ENCODE peak calls at places on chromosomes 1 and 21, in seven cellular contexts. V, W, P, S, B, R and O are unnamed samples.
A peak's percentile ranks its signal among the peaks of the same experiment; 100 is the strongest.

GRCh38 chr1:153465728-153466625 is 5.5 kb upstream of the S100A7 start:
- DNase-seq in V (peak; percentile 46), W (no peak), P (peak; percentile 62), S (peak; percentile 41), B (peak; percentile 59), R (peak; percentile 85), O (peak; percentile 21)

GRCh38 chr1:20616468-20617156 is 16.6 kb upstream of the PINK1 start:
- DNase-seq in V (no peak), W (no peak), P (peak; percentile 51), S (no peak), B (no peak), R (no peak), O (no peak)

GRCh38 chr1:18901952-18902522 is 318 bp downstream of the ALDH4A1 start:
- DNase-seq in V (no peak), W (no peak), P (peak; percentile 45), S (peak; percentile 42), B (no peak), R (peak; percentile 35), O (no peak)

GRCh38 chr1:172954476-172955150 is 96.1 kb downstream of the TNFSF18 start:
- DNase-seq in V (peak; percentile 27), W (no peak), P (no peak), S (no peak), B (no peak), R (no peak), O (no peak)

GRCh38 chr21:34630536-34631143 is 15.7 kb upstream of the RCAN1 start:
- DNase-seq in V (peak; percentile 64), W (no peak), P (no peak), S (peak; percentile 44), B (peak; percentile 38), R (peak; percentile 70), O (no peak)

GRCh38 chr1:64745181-64745985 is 508 bp downstream of the RAVER2 start:
- DNase-seq in V (peak; percentile 51), W (no peak), P (peak; percentile 14), S (peak; percentile 69), B (peak; percentile 28), R (peak; percentile 49), O (peak; percentile 33)

GRCh38 chr1:154348429-154349076 is 23.2 kb downstream of the ATP8B2 start:
- DNase-seq in V (no peak), W (no peak), P (no peak), S (peak; percentile 31), B (no peak), R (no peak), O (no peak)

GRCh38 chr1:221794079-221794670 is 52.3 kb upstream of the DUSP10 start:
- DNase-seq in V (peak; percentile 47), W (no peak), P (no peak), S (no peak), B (no peak), R (no peak), O (no peak)

GRCh38 chr1:28147264-28148094 is 29.0 kb downstream of the PTAFR start:
- DNase-seq in V (no peak), W (no peak), P (no peak), S (no peak), B (no peak), R (peak; percentile 64), O (no peak)

GRCh38 chr1:154989195-154989860 is 4.1 kb upstream of the LENEP start:
- DNase-seq in V (no peak), W (no peak), P (no peak), S (no peak), B (no peak), R (no peak), O (no peak)

GRCh38 chr21:39867198-39867650 is at the start of gene PCP4:
- DNase-seq in V (peak; percentile 60), W (no peak), P (peak; percentile 31), S (peak; percentile 30), B (peak; percentile 67), R (peak; percentile 96), O (peak; percentile 36)

GRCh38 chr1:155527672-155528071 is 34.9 kb downstream of the ASH1L start:
- DNase-seq in V (peak; percentile 19), W (no peak), P (no peak), S (no peak), B (no peak), R (no peak), O (no peak)

GRCh38 chr1:150798509-150798908 is 9.6 kb downstream of the CTSK start:
- DNase-seq in V (no peak), W (no peak), P (no peak), S (no peak), B (no peak), R (peak; percentile 29), O (no peak)

GRCh38 chr1:157968951-157969350 is 24.5 kb upstream of the KIRREL1 start:
- DNase-seq in V (peak; percentile 97), W (no peak), P (peak; percentile 21), S (no peak), B (no peak), R (no peak), O (no peak)

GRCh38 chr1:174788981-174789380 is 210.8 kb upstream of the CACYBP start:
- DNase-seq in V (peak; percentile 85), W (no peak), P (no peak), S (no peak), B (no peak), R (no peak), O (no peak)

GRCh38 chr1:222233441-222234180 is 314.3 kb downstream of the HHIPL2 start:
- DNase-seq in V (no peak), W (no peak), P (no peak), S (no peak), B (no peak), R (no peak), O (no peak)

GRCh38 chr1:23804183-23804582 is 3.6 kb upstream of the GALE start:
- DNase-seq in V (no peak), W (no peak), P (no peak), S (no peak), B (no peak), R (peak; percentile 27), O (no peak)

GRCh38 chr1:17212487-17213121 is 7.7 kb downstream of the PADI1 start:
- DNase-seq in V (peak; percentile 71), W (no peak), P (peak; percentile 26), S (peak; percentile 82), B (no peak), R (peak; percentile 39), O (peak; percentile 87)

GRCh38 chr1:164886101-164886500 is 327.1 kb downstream of the PBX1 start:
- DNase-seq in V (peak; percentile 53), W (no peak), P (no peak), S (no peak), B (no peak), R (no peak), O (no peak)

GRCh38 chr1:30760596-30761311 is 3.2 kb upstream of the LAPTM5 start:
- DNase-seq in V (no peak), W (no peak), P (no peak), S (peak; percentile 66), B (no peak), R (no peak), O (peak; percentile 85)
- H3K4me3 ChIP-seq in V (no peak overlapping the region), W (no peak overlapping the region), P (no peak overlapping the region), S (no peak overlapping the region), B (no peak overlapping the region), R (no peak overlapping the region), O (peak overlapping the region; percentile 42)

GRCh38 chr1:160414836-160415235 is 14.5 kb downstream of the VANGL2 start:
- DNase-seq in V (peak; percentile 95), W (no peak), P (no peak), S (no peak), B (no peak), R (no peak), O (no peak)
- H3K4me3 ChIP-seq in V (peak overlapping the region; percentile 12), W (no peak overlapping the region), P (no peak overlapping the region), S (no peak overlapping the region), B (no peak overlapping the region), R (no peak overlapping the region), O (no peak overlapping the region)

GRCh38 chr1:205545001-205545919 is 40.8 kb downstream of the CDK18 start:
- DNase-seq in V (no peak), W (no peak), P (no peak), S (no peak), B (no peak), R (no peak), O (no peak)

GRCh38 chr1:205545991-205546390 is 41.5 kb downstream of the CDK18 start:
- DNase-seq in V (no peak), W (no peak), P (no peak), S (no peak), B (no peak), R (no peak), O (no peak)

GRCh38 chr1:205542367-205542766 is 37.9 kb downstream of the CDK18 start:
- DNase-seq in V (no peak), W (no peak), P (no peak), S (no peak), B (no peak), R (no peak), O (no peak)

GRCh38 chr1:205541161-205541886 is 36.9 kb downstream of the CDK18 start:
- DNase-seq in V (no peak), W (no peak), P (no peak), S (no peak), B (no peak), R (no peak), O (no peak)

DNA sequence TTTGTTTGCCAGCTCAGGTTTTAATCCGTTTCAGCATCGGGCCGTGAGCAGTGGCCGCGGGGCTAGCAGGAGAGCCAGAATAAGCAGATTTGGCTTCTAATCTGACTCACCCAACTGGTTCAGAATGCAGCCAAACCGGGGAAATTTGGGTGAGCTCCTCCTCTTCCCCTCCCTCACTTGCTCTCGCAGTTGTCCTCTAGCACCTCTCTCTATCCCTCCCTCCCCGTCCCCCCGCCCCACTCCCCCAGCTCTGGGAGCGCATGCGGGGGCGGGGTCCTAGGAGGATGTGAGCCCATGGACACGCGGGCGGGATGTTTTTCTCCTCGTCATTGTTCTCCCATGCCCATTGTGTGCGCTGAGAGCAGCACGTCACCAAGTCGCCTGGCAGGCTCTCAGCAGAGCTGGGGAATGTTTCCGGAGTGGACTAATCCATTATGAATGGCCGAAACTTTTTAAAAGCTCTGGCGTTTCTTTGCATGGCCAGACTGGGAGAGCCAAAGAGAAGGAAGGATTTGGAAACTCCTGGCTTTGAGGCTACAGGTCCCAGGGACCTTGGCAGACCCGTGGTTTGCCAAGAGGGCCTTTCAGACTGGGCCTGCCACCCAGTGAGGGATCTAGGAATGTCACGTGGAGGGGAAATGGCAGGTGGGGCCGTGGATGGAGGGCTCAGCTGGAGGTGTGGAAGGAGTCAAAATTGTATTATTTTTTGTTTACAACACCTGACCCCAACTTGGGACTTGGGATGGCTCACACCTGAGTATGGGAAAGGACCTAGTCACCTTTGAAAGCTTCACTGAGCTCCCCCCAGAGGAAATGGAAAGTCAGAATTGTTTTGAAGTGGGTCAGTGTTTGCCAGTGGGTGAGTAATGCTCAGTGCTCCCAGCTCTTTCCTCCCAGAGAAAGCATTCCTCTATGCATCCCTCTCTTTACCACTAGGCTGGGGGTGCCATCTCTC is 39.2 kb downstream of the CDK18 start:
- DNase-seq in V (peak; percentile 89), W (peak; percentile 76), P (peak; percentile 76), S (no peak), B (peak; percentile 52), R (peak; percentile 95), O (no peak)
- H3K4me3 ChIP-seq in V (no peak overlapping the region), W (peak overlapping the region; percentile 67), P (peak overlapping the region; percentile 5), S (no peak overlapping the region), B (no peak overlapping the region), R (peak overlapping the region; percentile 53), O (no peak overlapping the region)

DNA sequence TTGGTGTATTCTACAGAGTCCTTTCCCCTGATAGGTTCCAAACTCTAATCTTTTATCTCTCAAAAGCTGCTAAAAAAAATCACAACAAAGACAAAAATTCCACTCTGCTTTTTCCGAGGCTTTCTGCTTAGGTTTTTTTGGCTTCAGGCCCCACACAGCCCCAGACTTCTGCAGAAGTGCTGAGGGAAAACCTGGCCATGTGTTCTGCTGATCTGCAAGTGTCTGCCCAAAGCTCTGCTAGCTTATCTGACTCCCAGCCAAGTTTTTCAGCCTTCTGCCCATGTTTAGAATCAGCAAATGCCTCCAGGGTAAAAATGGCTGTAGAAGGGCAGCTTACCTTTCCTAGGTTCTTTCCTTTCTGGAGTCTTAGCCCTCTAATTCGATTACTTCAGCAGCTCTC is 28.4 kb downstream of the DISP3 start:
- DNase-seq in V (no peak), W (no peak), P (no peak), S (no peak), B (no peak), R (no peak), O (no peak)
- H3K4me3 ChIP-seq in V (no peak overlapping the region), W (no peak overlapping the region), P (no peak overlapping the region), S (no peak overlapping the region), B (no peak overlapping the region), R (no peak overlapping the region), O (no peak overlapping the region)